ENCODE peak calls at places on chromosome 13, in eight cellular contexts. R is heart right ventricle, H is substantia nigra, J is neural progenitor cell, L is nucleus accumbens, D is A172, E is AG09319, B is LHCN-M2. F is an unnamed sample.

GRCh38 chr13:99923877-99924582 is 47.5 kb downstream of the ZIC5 start:
- DNase-seq in R (no peak), H (no peak), J (no peak), L (no peak), D (no peak), E (no peak), B (no peak), F (no peak)

GRCh38 chr13:84200971-84201370 is 318.7 kb upstream of the SLITRK1 start:
- DNase-seq in R (no peak), H (no peak), J (no peak), L (no peak), D (no peak), E (no peak), B (no peak), F (no peak)

GRCh38 chr13:98717256-98717655 is 35.2 kb downstream of the SLC15A1 start:
- DNase-seq in R (no peak), H (no peak), J (no peak), L (no peak), D (no peak), E (no peak), B (no peak), F (no peak)

GRCh38 chr13:40434516-40435397 is 231.7 kb downstream of the FOXO1 start:
- DNase-seq in R (no peak), H (no peak), J (no peak), L (no peak), D (no peak), E (no peak), B (no peak), F (no peak)

GRCh38 chr13:75372517-75372916 is 109.5 kb downstream of the TBC1D4 start:
- DNase-seq in R (no peak), H (no peak), J (peak), L (no peak), D (peak), E (no peak), B (peak), F (no peak)

GRCh38 chr13:70541451-70541850 is 433.2 kb upstream of the KLHL1 start:
- DNase-seq in R (no peak), H (no peak), J (no peak), L (no peak), D (no peak), E (no peak), B (no peak), F (no peak)

GRCh38 chr13:110680852-110681251 is 25.1 kb downstream of the CARS2 start:
- DNase-seq in R (no peak), H (no peak), J (peak), L (no peak), D (peak), E (no peak), B (peak), F (no peak)

GRCh38 chr13:91375119-91375729 is 23.2 kb upstream of the GPC5 start:
- DNase-seq in R (no peak), H (no peak), J (no peak), L (no peak), D (no peak), E (no peak), B (peak), F (no peak)

GRCh38 chr13:92547256-92547655 is 679.4 kb upstream of the GPC6 start:
- DNase-seq in R (no peak), H (no peak), J (no peak), L (no peak), D (peak), E (no peak), B (no peak), F (no peak)

GRCh38 chr13:30204564-30204963 is 102.8 kb downstream of the KATNAL1 start:
- DNase-seq in R (no peak), H (no peak), J (no peak), L (no peak), D (no peak), E (no peak), B (no peak), F (no peak)

GRCh38 chr13:33279898-33280549 is 5.5 kb downstream of the STARD13 start:
- DNase-seq in R (no peak), H (no peak), J (no peak), L (no peak), D (peak), E (no peak), B (peak), F (peak)

GRCh38 chr13:40272776-40273139 is 393.7 kb downstream of the FOXO1 start:
- DNase-seq in R (no peak), H (no peak), J (no peak), L (no peak), D (peak), E (no peak), B (no peak), F (peak)

GRCh38 chr13:31756346-31756745 is 17.0 kb downstream of the RXFP2 start:
- DNase-seq in R (no peak), H (no peak), J (no peak), L (no peak), D (peak), E (no peak), B (peak), F (peak)

GRCh38 chr13:46211521-46212351 is at the start of gene LRRC63:
- DNase-seq in R (peak), H (peak), J (peak), L (peak), D (peak), E (peak), B (no peak), F (no peak)

GRCh38 chr13:73939603-73940002 is 194.6 kb downstream of the KLF12 start:
- DNase-seq in R (no peak), H (no peak), J (no peak), L (no peak), D (no peak), E (no peak), B (no peak), F (no peak)

GRCh38 chr13:46389985-46390384 is 2.9 kb upstream of the RUBCNL start:
- DNase-seq in R (no peak), H (peak), J (peak), L (peak), D (no peak), E (no peak), B (no peak), F (no peak)

GRCh38 chr13:38462605-38463004 is 113.0 kb downstream of the UFM1 start:
- DNase-seq in R (no peak), H (no peak), J (no peak), L (no peak), D (no peak), E (no peak), B (no peak), F (no peak)

GRCh38 chr13:40764587-40765403 is 6.2 kb downstream of the MRPS31 start:
- DNase-seq in R (no peak), H (no peak), J (no peak), L (no peak), D (no peak), E (no peak), B (no peak), F (no peak)

GRCh38 chr13:36819811-36820140 is 754 bp downstream of the RFXAP start:
- DNase-seq in R (no peak), H (no peak), J (peak), L (no peak), D (no peak), E (no peak), B (no peak), F (no peak)

GRCh38 chr13:68056816-68057710 is 826.9 kb upstream of the PCDH9 start:
- DNase-seq in R (no peak), H (no peak), J (no peak), L (no peak), D (peak), E (no peak), B (peak), F (no peak)

GRCh38 chr13:30396434-30397075 is 25.7 kb upstream of the UBE2L5 start:
- DNase-seq in R (no peak), H (no peak), J (no peak), L (no peak), D (peak), E (no peak), B (no peak), F (no peak)

GRCh38 chr13:42486711-42487198 is 87.2 kb upstream of the TNFSF11 start:
- DNase-seq in R (no peak), H (no peak), J (no peak), L (no peak), D (peak), E (peak), B (peak), F (peak)

GRCh38 chr13:46756977-46757376 is 40.0 kb downstream of the ESD start:
- DNase-seq in R (no peak), H (no peak), J (no peak), L (no peak), D (no peak), E (peak), B (peak), F (no peak)

GRCh38 chr13:98155475-98156111 is 12.7 kb downstream of the FARP1 start:
- DNase-seq in R (no peak), H (no peak), J (no peak), L (no peak), D (peak), E (no peak), B (peak), F (peak)

GRCh38 chr13:42707596-42707995 is 73.8 kb upstream of the FAM216B start:
- DNase-seq in R (no peak), H (no peak), J (no peak), L (no peak), D (no peak), E (no peak), B (peak), F (no peak)

GRCh38 chr13:95784161-95784880 is 107.4 kb downstream of the DNAJC3 start:
- DNase-seq in R (no peak), H (no peak), J (no peak), L (no peak), D (peak), E (peak), B (peak), F (peak)

GRCh38 chr13:40350283-40350992 is 316.0 kb downstream of the FOXO1 start:
- DNase-seq in R (no peak), H (no peak), J (no peak), L (no peak), D (no peak), E (no peak), B (no peak), F (no peak)

GRCh38 chr13:20923272-20923671 is 20.7 kb upstream of the XPO4 start:
- DNase-seq in R (no peak), H (no peak), J (no peak), L (no peak), D (no peak), E (no peak), B (peak), F (no peak)

GRCh38 chr13:70518081-70518480 is 409.8 kb upstream of the KLHL1 start:
- DNase-seq in R (no peak), H (no peak), J (no peak), L (no peak), D (no peak), E (no peak), B (no peak), F (no peak)

GRCh38 chr13:99958402-99959126 is 13.0 kb downstream of the ZIC5 start:
- DNase-seq in R (no peak), H (no peak), J (peak), L (no peak), D (no peak), E (no peak), B (no peak), F (no peak)

GRCh38 chr13:52845766-52846566 is 2.5 kb downstream of the PCDH8 start:
- DNase-seq in R (peak), H (no peak), J (peak), L (no peak), D (no peak), E (no peak), B (no peak), F (no peak)

GRCh38 chr13:46176756-46177155 is 5.2 kb downstream of the LCP1 start:
- DNase-seq in R (no peak), H (no peak), J (no peak), L (no peak), D (no peak), E (no peak), B (no peak), F (no peak)

GRCh38 chr13:20525601-20526544 is at the start of gene CRYL1:
- DNase-seq in R (peak), H (peak), J (peak), L (peak), D (peak), E (no peak), B (peak), F (peak)

GRCh38 chr13:28805193-28805819 is 14.8 kb upstream of the MTUS2 start:
- DNase-seq in R (peak), H (no peak), J (peak), L (no peak), D (peak), E (no peak), B (no peak), F (no peak)